ENCODE peak calls at places on chromosome 22, in ten cellular contexts. W, I, X, Q, B, G, K, F, A and E are unnamed samples.

GRCh38 chr22:19516378-19517170 is 7.6 kb downstream of the CLDN5 start:
- DNase-seq in A (no peak), W (no peak), F (no peak), I (no peak), Q (no peak), K (no peak), B (no peak), G (no peak), X (no peak), E (no peak)

GRCh38 chr22:24474649-24475048 is 20.5 kb upstream of the UPB1 start:
- DNase-seq in B (no peak), A (no peak), G (no peak), Q (no peak), F (peak; percentile 8), W (no peak), X (no peak), I (no peak), K (no peak), E (peak; percentile 32)

GRCh38 chr22:27139935-27140493 is 482.6 kb downstream of the MIAT start:
- DNase-seq in I (peak; percentile 52), B (no peak), G (no peak), A (peak; percentile 41), Q (peak; percentile 88), K (peak; percentile 33), X (no peak), W (peak; percentile 88), F (peak; percentile 89), E (peak; percentile 84)

GRCh38 chr22:32353840-32354239 is 3.8 kb upstream of the RFPL3 start:
- DNase-seq in W (no peak), K (no peak), I (no peak), B (no peak), G (no peak), A (no peak), F (no peak), Q (no peak), X (no peak), E (no peak)

GRCh38 chr22:48682517-48682916 is 1145.2 kb downstream of the BRD1 start:
- DNase-seq in B (no peak), F (no peak), X (no peak), K (no peak), Q (no peak), A (no peak), G (no peak), W (no peak), I (no peak), E (no peak)

GRCh38 chr22:37498289-37498909 is 12.2 kb upstream of the MFNG start:
- DNase-seq in X (no peak), G (peak; percentile 71), A (peak; percentile 35), W (no peak), I (no peak), Q (no peak), B (no peak), F (no peak), K (no peak), E (no peak)

GRCh38 chr22:23137905-23138520 is 3.8 kb downstream of the RSPH14 start:
- DNase-seq in W (peak; percentile 8), Q (no peak), G (no peak), B (peak; percentile 23), X (no peak), A (peak; percentile 81), K (no peak), F (no peak), I (no peak), E (no peak)

GRCh38 chr22:31089101-31090100 is 8.3 kb downstream of the SMTN start:
- DNase-seq in I (no peak), G (peak; percentile 54), A (peak; percentile 64), Q (peak; percentile 62), K (peak; percentile 73), X (no peak), W (peak; percentile 65), B (peak; percentile 5), F (no peak), E (peak; percentile 53)

GRCh38 chr22:42060489-42060888 is 10.1 kb downstream of the NAGA start:
- DNase-seq in K (no peak), Q (no peak), G (no peak), W (no peak), I (no peak), X (no peak), B (no peak), F (no peak), A (no peak), E (no peak)

GRCh38 chr22:24146791-24147353 is 34.4 kb upstream of the SUSD2 start:
- DNase-seq in K (peak; percentile 64), F (peak; percentile 88), B (peak; percentile 45), A (peak; percentile 46), X (no peak), I (no peak), Q (peak; percentile 82), G (no peak), W (peak; percentile 85), E (peak; percentile 84)

GRCh38 chr22:23401111-23401909 is 178.8 kb downstream of the IGLL1 start:
- DNase-seq in A (no peak), I (peak; percentile 62), X (peak; percentile 42), W (peak; percentile 54), B (no peak), K (no peak), G (no peak), F (peak; percentile 70), Q (peak; percentile 37), E (peak; percentile 25)

GRCh38 chr22:32043391-32043790 is 330 bp downstream of the SLC5A1 start:
- DNase-seq in W (no peak), G (no peak), B (no peak), I (no peak), X (no peak), K (no peak), A (no peak), F (no peak), Q (no peak), E (no peak)

GRCh38 chr22:31623634-31624312 is 38.2 kb downstream of the PISD start:
- DNase-seq in G (no peak), B (no peak), Q (no peak), F (no peak), A (no peak), X (no peak), W (no peak), K (no peak), I (no peak), E (no peak)

GRCh38 chr22:43002198-43002577 is 12.8 kb downstream of the PACSIN2 start:
- DNase-seq in F (peak; percentile 74), B (no peak), G (no peak), W (peak; percentile 79), X (no peak), I (no peak), A (no peak), Q (peak; percentile 78), K (no peak), E (peak; percentile 90)

GRCh38 chr22:31139866-31140716 is at the start of gene PLA2G3:
- DNase-seq in I (no peak), B (no peak), A (peak; percentile 84), K (no peak), G (peak; percentile 78), F (no peak), W (peak; percentile 55), X (no peak), Q (peak; percentile 49), E (peak; percentile 33)

GRCh38 chr22:41197808-41198585 is 7.1 kb upstream of the L3MBTL2 start:
- DNase-seq in A (peak; percentile 31), K (no peak), X (no peak), F (no peak), Q (no peak), B (no peak), I (no peak), G (peak; percentile 50), W (no peak), E (peak; percentile 32)

DNA sequence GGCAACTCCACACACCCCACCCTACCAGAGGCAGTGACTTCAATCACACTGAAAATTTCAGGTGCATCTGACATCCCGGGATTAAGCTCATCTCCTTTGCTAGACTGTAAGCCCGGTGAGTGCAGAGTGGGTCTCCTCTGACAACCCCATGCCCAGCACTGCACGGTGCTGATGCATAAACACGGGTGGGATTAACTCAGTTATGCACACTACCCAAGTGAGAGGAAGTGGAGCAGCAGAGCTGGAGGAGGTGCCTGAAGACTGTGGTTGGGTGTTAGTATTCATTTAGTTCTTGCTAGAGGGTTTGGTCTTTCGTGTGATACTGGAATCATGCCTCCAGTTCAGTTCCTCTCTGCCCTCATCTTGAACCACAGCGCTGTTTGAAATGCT is 6.5 kb downstream of the ARSA start:
- DNase-seq in A (no peak), X (no peak), G (no peak), W (no peak), I (no peak), Q (no peak), F (no peak), B (no peak), K (no peak), E (no peak)
- H3K4me3 ChIP-seq in A (no peak overlapping the region), X (peak overlapping the region; percentile 26), G (peak overlapping the region; percentile 14), W (peak overlapping the region; percentile 8), I (no peak overlapping the region), Q (no peak overlapping the region), F (no peak overlapping the region), B (no peak overlapping the region), K (no peak overlapping the region), E (no peak overlapping the region)

DNA sequence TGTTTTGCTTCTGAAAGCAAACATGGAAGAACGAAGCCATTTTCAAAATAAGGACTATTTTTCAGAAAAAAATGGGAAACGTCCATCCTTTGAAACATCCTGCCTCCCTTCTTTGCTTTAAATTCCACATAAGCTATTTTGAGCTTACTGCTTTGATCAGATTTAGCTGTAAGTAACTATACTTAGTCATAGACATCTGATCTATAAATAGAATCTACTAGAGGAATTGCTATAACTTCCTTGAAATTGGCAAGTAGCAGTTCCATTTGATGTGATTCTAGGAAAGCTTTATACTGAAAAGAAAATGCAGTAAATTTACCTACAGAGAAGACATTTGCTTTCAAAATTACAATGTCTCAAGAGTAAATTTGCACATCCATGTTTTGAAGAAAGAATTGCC is 305.8 kb downstream of the TTC28 start:
- DNase-seq in F (peak; percentile 22), W (peak; percentile 13), G (no peak), Q (no peak), A (no peak), X (no peak), I (no peak), K (no peak), B (no peak), E (peak; percentile 50)
- TF ChIP-seq CTCF in F (no peak), W (no peak), G (no peak), Q (no peak), A (no peak), X (no peak), I (no peak), K (no peak), B (no peak), E (no peak)

DNA sequence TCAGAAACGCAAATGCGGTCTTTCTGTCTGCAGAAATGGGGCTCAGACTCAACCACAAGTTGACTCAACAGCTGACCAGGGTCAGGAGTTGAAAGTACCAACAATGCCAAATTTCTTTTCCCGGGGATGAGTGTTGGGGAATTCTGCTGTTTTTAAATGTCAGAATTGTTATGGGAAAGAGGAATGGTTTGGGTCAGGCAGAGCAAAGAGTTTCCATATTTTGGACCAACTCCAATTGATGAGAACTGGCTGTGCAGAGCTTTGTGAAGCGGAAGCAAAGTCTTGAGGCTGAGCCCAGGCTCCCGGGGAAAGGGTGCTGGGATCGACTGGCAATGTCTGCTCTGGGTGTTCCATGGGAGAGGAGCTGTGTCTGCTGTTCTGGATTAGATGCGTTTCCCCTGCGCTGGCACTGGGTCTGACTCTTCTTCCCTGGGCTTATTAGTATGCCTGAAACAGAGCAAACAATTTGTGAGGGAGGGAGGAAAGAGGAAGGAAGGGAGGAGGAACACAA is 36.2 kb downstream of the TXN2 start:
- DNase-seq in I (peak; percentile 86), Q (peak; percentile 87), W (peak; percentile 94), K (peak; percentile 68), A (no peak), G (no peak), B (peak; percentile 61), F (peak; percentile 89), X (no peak), E (peak; percentile 90)
- H3K4me3 ChIP-seq in I (no peak overlapping the region), Q (no peak overlapping the region), W (no peak overlapping the region), K (no peak overlapping the region), A (no peak overlapping the region), G (no peak overlapping the region), B (no peak overlapping the region), F (no peak overlapping the region), X (no peak overlapping the region), E (no peak overlapping the region)

GRCh38 chr22:44988671-44989070 is 21.1 kb downstream of the PHF21B start:
- DNase-seq in X (no peak), K (no peak), B (no peak), I (no peak), W (no peak), A (no peak), Q (no peak), F (no peak), G (no peak), E (no peak)
- TF ChIP-seq CTCF in X (peak; percentile 38), K (no peak), B (no peak), I (peak; percentile 41), W (no peak), A (no peak), Q (no peak), F (peak; percentile 26), G (no peak), E (no peak)